ENCODE peak calls at places on chromosomes 2 and 18, in four cellular contexts. One of them, this sample, is unnamed.

GRCh38 chr2:107062599-107063196 is 176.7 kb upstream of the ST6GAL2 start:
- DNase-seq in AG04450: no peak
- DNase-seq in mesothelial cell of epicardium: no peak
- DNase-seq in omental fat pad: no peak
- DNase-seq in this sample: no peak

GRCh38 chr2:224055101-224055500 is 16.0 kb upstream of the SERPINE2 start:
- DNase-seq in AG04450: no peak
- DNase-seq in mesothelial cell of epicardium: no peak
- DNase-seq in omental fat pad: no peak
- DNase-seq in this sample: no peak

GRCh38 chr2:215476424-215476823 is 40.6 kb upstream of the FN1 start:
- DNase-seq in AG04450: no peak
- DNase-seq in mesothelial cell of epicardium: no peak
- DNase-seq in omental fat pad: no peak
- DNase-seq in this sample: no peak

GRCh38 chr18:77102246-77103040 is 30.1 kb downstream of the MBP start:
- DNase-seq in AG04450: peak
- DNase-seq in mesothelial cell of epicardium: no peak
- DNase-seq in omental fat pad: no peak
- DNase-seq in this sample: no peak

GRCh38 chr18:8254664-8255063 is 354.6 kb upstream of the RAB12 start:
- DNase-seq in AG04450: peak
- DNase-seq in mesothelial cell of epicardium: no peak
- DNase-seq in omental fat pad: no peak
- DNase-seq in this sample: no peak

GRCh38 chr2:221124542-221125235 is 447.4 kb downstream of the EPHA4 start:
- DNase-seq in AG04450: no peak
- DNase-seq in mesothelial cell of epicardium: no peak
- DNase-seq in omental fat pad: no peak
- DNase-seq in this sample: no peak

GRCh38 chr2:75820693-75821092 is 110.0 kb upstream of the GCFC2 start:
- DNase-seq in AG04450: no peak
- DNase-seq in mesothelial cell of epicardium: no peak
- DNase-seq in omental fat pad: no peak
- DNase-seq in this sample: no peak

GRCh38 chr2:167509585-167509984 is 621.3 kb downstream of the XIRP2 start:
- DNase-seq in AG04450: peak
- DNase-seq in mesothelial cell of epicardium: no peak
- DNase-seq in omental fat pad: no peak
- DNase-seq in this sample: no peak

GRCh38 chr2:54310314-54310713 is 54.3 kb upstream of the TSPYL6 start:
- DNase-seq in AG04450: no peak
- DNase-seq in mesothelial cell of epicardium: no peak
- DNase-seq in omental fat pad: no peak
- DNase-seq in this sample: no peak

GRCh38 chr2:196341318-196341841 is 170.0 kb upstream of the STK17B start:
- DNase-seq in AG04450: no peak
- DNase-seq in mesothelial cell of epicardium: no peak
- DNase-seq in omental fat pad: no peak
- DNase-seq in this sample: no peak

GRCh38 chr2:222708274-222708710 is 36.8 kb downstream of the MOGAT1 start:
- DNase-seq in AG04450: no peak
- DNase-seq in mesothelial cell of epicardium: peak
- DNase-seq in omental fat pad: peak
- DNase-seq in this sample: peak

GRCh38 chr18:31553800-31554199 is 37.9 kb upstream of the TTR start:
- DNase-seq in AG04450: no peak
- DNase-seq in mesothelial cell of epicardium: no peak
- DNase-seq in omental fat pad: no peak
- DNase-seq in this sample: no peak

GRCh38 chr2:112151275-112151674 is 13.1 kb downstream of the FBLN7 start:
- DNase-seq in AG04450: no peak
- DNase-seq in mesothelial cell of epicardium: no peak
- DNase-seq in omental fat pad: no peak
- DNase-seq in this sample: no peak

GRCh38 chr18:56696966-56697365 is 45.8 kb downstream of the WDR7 start:
- DNase-seq in AG04450: no peak
- DNase-seq in mesothelial cell of epicardium: no peak
- DNase-seq in omental fat pad: no peak
- DNase-seq in this sample: no peak

GRCh38 chr18:69872661-69873060 is 75.0 kb downstream of the CD226 start:
- DNase-seq in AG04450: no peak
- DNase-seq in mesothelial cell of epicardium: no peak
- DNase-seq in omental fat pad: no peak
- DNase-seq in this sample: no peak

GRCh38 chr2:11213975-11214374 is 58.7 kb downstream of the SLC66A3 start:
- DNase-seq in AG04450: no peak
- DNase-seq in mesothelial cell of epicardium: no peak
- DNase-seq in omental fat pad: no peak
- DNase-seq in this sample: no peak
- TF ChIP-seq CTCF in AG04450: no peak
- TF ChIP-seq CTCF in mesothelial cell of epicardium: no peak
- TF ChIP-seq CTCF in omental fat pad: no peak
- TF ChIP-seq CTCF in this sample: no peak

DNA sequence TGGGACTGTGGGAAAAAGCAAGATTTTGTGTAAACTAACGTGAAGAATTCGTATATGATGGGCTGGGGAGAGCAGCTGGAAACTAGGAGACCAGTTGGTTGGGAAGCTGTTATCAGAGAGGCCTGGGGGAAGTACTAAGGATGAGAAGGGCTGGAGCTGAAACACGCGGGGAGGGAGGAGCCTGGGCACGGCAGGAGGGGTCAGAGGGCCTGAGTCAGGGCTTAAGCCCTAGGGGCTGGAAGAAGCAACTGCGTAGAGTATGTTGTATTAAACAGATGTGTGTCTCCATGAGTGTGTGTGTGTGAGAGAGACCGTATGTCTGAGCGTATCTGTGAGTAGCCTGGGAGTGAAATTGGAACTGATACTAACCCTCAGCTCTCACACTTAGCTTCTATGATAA is 8.4 kb downstream of the POMC start:
- DNase-seq in AG04450: no peak
- DNase-seq in mesothelial cell of epicardium: no peak
- DNase-seq in omental fat pad: no peak
- DNase-seq in this sample: no peak
- TF ChIP-seq CTCF in AG04450: peak
- TF ChIP-seq CTCF in mesothelial cell of epicardium: no peak
- TF ChIP-seq CTCF in omental fat pad: no peak
- TF ChIP-seq CTCF in this sample: peak

DNA sequence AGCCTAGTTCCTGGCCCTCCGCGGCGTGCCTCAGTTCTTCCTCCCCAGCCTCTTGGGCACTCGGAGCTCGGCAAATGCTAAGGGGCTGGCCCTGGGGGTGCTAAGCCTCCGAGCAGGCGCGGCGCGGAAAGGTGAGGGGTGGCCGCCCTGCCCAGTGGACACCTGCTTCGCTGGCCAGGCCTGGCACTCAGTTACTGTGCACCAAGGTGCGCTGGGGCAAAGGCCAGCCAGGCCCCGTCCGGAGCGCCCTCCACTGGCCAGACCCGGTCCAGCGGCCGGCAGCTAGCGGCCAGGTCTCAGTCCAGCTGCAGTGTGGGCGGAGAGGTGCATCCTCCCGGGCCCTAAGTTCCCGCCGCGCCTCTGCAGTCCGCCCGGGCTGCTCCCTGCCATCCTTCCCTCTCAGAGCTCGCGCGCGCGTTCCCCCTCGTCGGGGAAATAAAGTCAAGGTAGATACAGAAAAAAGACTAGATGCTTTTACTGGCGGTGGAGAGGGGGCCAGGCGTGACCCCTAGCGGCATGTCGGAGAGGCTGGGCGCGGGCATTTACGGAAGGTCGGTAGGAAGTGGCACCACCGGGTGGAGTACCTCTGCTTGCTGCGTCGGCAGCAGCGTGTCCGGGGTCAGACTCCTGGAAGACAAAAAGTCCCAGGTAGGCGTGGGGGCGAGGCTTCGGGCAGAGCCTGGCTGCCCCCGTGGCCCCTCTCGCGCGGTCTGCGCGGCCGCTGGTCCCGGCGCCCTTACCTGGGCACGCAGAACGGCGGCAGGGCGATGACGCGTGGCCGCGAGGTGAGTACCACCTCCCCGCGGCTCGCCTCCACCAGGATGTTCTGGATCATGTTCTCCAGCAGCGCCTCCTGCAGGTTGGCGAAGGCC is 9.4 kb upstream of the CRYBA2 start:
- DNase-seq in AG04450: no peak
- DNase-seq in mesothelial cell of epicardium: no peak
- DNase-seq in omental fat pad: no peak
- DNase-seq in this sample: peak
- TF ChIP-seq CTCF in AG04450: peak
- TF ChIP-seq CTCF in mesothelial cell of epicardium: peak
- TF ChIP-seq CTCF in omental fat pad: no peak
- TF ChIP-seq CTCF in this sample: peak

GRCh38 chr2:180505203-180505602 is 475.2 kb upstream of the UBE2E3 start:
- DNase-seq in AG04450: no peak
- DNase-seq in mesothelial cell of epicardium: no peak
- DNase-seq in omental fat pad: no peak
- DNase-seq in this sample: no peak
- TF ChIP-seq CTCF in AG04450: no peak
- TF ChIP-seq CTCF in mesothelial cell of epicardium: no peak
- TF ChIP-seq CTCF in omental fat pad: no peak
- TF ChIP-seq CTCF in this sample: no peak

GRCh38 chr2:113240915-113241911 is 37.5 kb downstream of the PAX8 start:
- DNase-seq in AG04450: peak
- DNase-seq in mesothelial cell of epicardium: no peak
- DNase-seq in omental fat pad: peak
- DNase-seq in this sample: no peak

GRCh38 chr2:113242318-113242717 is 36.4 kb downstream of the PAX8 start:
- DNase-seq in AG04450: no peak
- DNase-seq in mesothelial cell of epicardium: no peak
- DNase-seq in omental fat pad: no peak
- DNase-seq in this sample: no peak

GRCh38 chr2:113236367-113237159 is 42.2 kb downstream of the PAX8 start:
- DNase-seq in AG04450: no peak
- DNase-seq in mesothelial cell of epicardium: no peak
- DNase-seq in omental fat pad: no peak
- DNase-seq in this sample: no peak

GRCh38 chr2:113237604-113238003 is 41.1 kb downstream of the PAX8 start:
- DNase-seq in AG04450: no peak
- DNase-seq in mesothelial cell of epicardium: no peak
- DNase-seq in omental fat pad: no peak
- DNase-seq in this sample: no peak

GRCh38 chr2:113240150-113240914 is 38.4 kb downstream of the PAX8 start:
- DNase-seq in AG04450: peak
- DNase-seq in mesothelial cell of epicardium: no peak
- DNase-seq in omental fat pad: peak
- DNase-seq in this sample: no peak
- TF ChIP-seq CTCF in AG04450: peak
- TF ChIP-seq CTCF in mesothelial cell of epicardium: no peak
- TF ChIP-seq CTCF in omental fat pad: no peak
- TF ChIP-seq CTCF in this sample: no peak

GRCh38 chr2:102342888-102343287 is 12.7 kb upstream of the IL18R1 start:
- DNase-seq in AG04450: no peak
- DNase-seq in mesothelial cell of epicardium: no peak
- DNase-seq in omental fat pad: no peak
- DNase-seq in this sample: no peak
- TF ChIP-seq CTCF in AG04450: peak
- TF ChIP-seq CTCF in mesothelial cell of epicardium: no peak
- TF ChIP-seq CTCF in omental fat pad: no peak
- TF ChIP-seq CTCF in this sample: no peak

DNA sequence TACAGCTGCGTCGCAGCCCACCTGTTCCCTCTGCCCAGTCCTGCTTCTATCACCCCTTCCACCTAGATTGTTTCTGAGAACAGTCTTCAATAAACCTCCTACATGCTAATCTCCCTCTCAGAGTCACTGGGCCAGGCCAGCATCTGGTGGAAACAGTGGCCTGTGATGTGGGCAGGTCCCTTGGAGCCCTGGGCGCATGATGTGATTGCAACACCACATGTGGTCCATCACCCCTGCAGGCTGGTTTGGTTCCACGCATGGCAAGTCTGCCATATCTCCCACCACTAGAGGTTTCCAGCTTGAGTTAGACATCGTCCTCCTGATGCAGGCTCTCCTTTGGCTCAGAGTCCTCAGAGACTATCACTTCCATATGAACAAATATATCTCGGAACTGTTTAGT is 83.5 kb downstream of the PRKCE start:
- DNase-seq in AG04450: no peak
- DNase-seq in mesothelial cell of epicardium: no peak
- DNase-seq in omental fat pad: no peak
- DNase-seq in this sample: no peak
- TF ChIP-seq CTCF in AG04450: no peak
- TF ChIP-seq CTCF in mesothelial cell of epicardium: no peak
- TF ChIP-seq CTCF in omental fat pad: no peak
- TF ChIP-seq CTCF in this sample: no peak

This sample was measured in progenitor cell of endocrine pancreas.